ENCODE peak calls at places on chromosomes 13 and 19, in ten cellular contexts. Z is transverse colon, O is right lobe of liver, D is GM20000, G is IMR-90, A is RWPE1, I is fibroblast of villous mesenchyme, B is lower lobe of right lung, H is dorsolateral prefrontal cortex, R is colonic mucosa. W is an unnamed sample.

GRCh38 chr13:99778500-99778899 is 193.1 kb downstream of the ZIC5 start:
- DNase-seq in Z (no peak), O (no peak), D (no peak), G (no peak), A (no peak), I (no peak), B (no peak), H (no peak), R (no peak), W (no peak)

GRCh38 chr19:18533058-18533457 is 10.3 kb downstream of the FKBP8 start:
- DNase-seq in Z (no peak), O (no peak), D (no peak), G (no peak), A (no peak), I (no peak), B (no peak), H (no peak), R (no peak), W (no peak)

GRCh38 chr13:72726721-72727416 is 560 bp downstream of the MZT1 start:
- DNase-seq in Z (peak), O (peak), D (peak), G (no peak), A (peak), I (peak), B (peak), H (peak), R (peak), W (no peak)

GRCh38 chr19:4291200-4291732 is 10.9 kb downstream of the TMIGD2 start:
- DNase-seq in Z (no peak), O (no peak), D (no peak), G (no peak), A (no peak), I (no peak), B (no peak), H (no peak), R (no peak), W (no peak)

GRCh38 chr19:38617764-38618589 is at the start of gene MAP4K1:
- DNase-seq in Z (peak), O (no peak), D (peak), G (no peak), A (no peak), I (peak), B (peak), H (no peak), R (peak), W (no peak)

GRCh38 chr19:40923934-40924391 is 41.9 kb upstream of the CYP2A7 start:
- DNase-seq in Z (no peak), O (peak), D (no peak), G (no peak), A (no peak), I (no peak), B (peak), H (no peak), R (peak), W (no peak)

GRCh38 chr19:14507704-14508246 is 10.4 kb downstream of the DNAJB1 start:
- DNase-seq in Z (no peak), O (no peak), D (no peak), G (peak), A (no peak), I (peak), B (peak), H (no peak), R (no peak), W (no peak)

GRCh38 chr19:3151563-3152430 is 16.0 kb downstream of the GNA15 start:
- DNase-seq in Z (no peak), O (no peak), D (no peak), G (no peak), A (no peak), I (no peak), B (no peak), H (no peak), R (no peak), W (no peak)

GRCh38 chr13:48431431-48431830 is 18.5 kb upstream of the LPAR6 start:
- DNase-seq in Z (no peak), O (no peak), D (no peak), G (no peak), A (no peak), I (peak), B (no peak), H (no peak), R (no peak), W (no peak)

GRCh38 chr13:50732712-50733111 is 110.8 kb downstream of the DLEU7 start:
- DNase-seq in Z (no peak), O (no peak), D (no peak), G (peak), A (no peak), I (peak), B (no peak), H (no peak), R (no peak), W (no peak)

GRCh38 chr13:106709509-106709908 is 141.6 kb upstream of the ARGLU1 start:
- DNase-seq in Z (no peak), O (no peak), D (no peak), G (no peak), A (no peak), I (no peak), B (no peak), H (no peak), R (no peak), W (no peak)

GRCh38 chr19:4691383-4691782 is 21.2 kb upstream of the MYDGF start:
- DNase-seq in Z (peak), O (no peak), D (no peak), G (no peak), A (no peak), I (no peak), B (peak), H (no peak), R (no peak), W (no peak)

GRCh38 chr19:46913852-46914430 is 53.1 kb downstream of the ARHGAP35 start:
- DNase-seq in Z (no peak), O (no peak), D (peak), G (peak), A (no peak), I (peak), B (no peak), H (no peak), R (no peak), W (no peak)

GRCh38 chr19:57934820-57935665 is at the start of gene ZNF418:
- DNase-seq in Z (peak), O (peak), D (peak), G (peak), A (peak), I (peak), B (peak), H (peak), R (peak), W (peak)

GRCh38 chr19:4523306-4524110 is 5.2 kb upstream of the PLIN4 start:
- DNase-seq in Z (peak), O (peak), D (peak), G (peak), A (no peak), I (peak), B (peak), H (no peak), R (peak), W (no peak)

GRCh38 chr19:41192574-41193419 is at the start of gene CYP2S1:
- DNase-seq in Z (peak), O (no peak), D (no peak), G (peak), A (peak), I (peak), B (peak), H (no peak), R (peak), W (no peak)

GRCh38 chr19:14023404-14024235 is 4.3 kb upstream of the RLN3 start:
- DNase-seq in Z (peak), O (peak), D (peak), G (peak), A (peak), I (peak), B (peak), H (no peak), R (peak), W (no peak)

DNA sequence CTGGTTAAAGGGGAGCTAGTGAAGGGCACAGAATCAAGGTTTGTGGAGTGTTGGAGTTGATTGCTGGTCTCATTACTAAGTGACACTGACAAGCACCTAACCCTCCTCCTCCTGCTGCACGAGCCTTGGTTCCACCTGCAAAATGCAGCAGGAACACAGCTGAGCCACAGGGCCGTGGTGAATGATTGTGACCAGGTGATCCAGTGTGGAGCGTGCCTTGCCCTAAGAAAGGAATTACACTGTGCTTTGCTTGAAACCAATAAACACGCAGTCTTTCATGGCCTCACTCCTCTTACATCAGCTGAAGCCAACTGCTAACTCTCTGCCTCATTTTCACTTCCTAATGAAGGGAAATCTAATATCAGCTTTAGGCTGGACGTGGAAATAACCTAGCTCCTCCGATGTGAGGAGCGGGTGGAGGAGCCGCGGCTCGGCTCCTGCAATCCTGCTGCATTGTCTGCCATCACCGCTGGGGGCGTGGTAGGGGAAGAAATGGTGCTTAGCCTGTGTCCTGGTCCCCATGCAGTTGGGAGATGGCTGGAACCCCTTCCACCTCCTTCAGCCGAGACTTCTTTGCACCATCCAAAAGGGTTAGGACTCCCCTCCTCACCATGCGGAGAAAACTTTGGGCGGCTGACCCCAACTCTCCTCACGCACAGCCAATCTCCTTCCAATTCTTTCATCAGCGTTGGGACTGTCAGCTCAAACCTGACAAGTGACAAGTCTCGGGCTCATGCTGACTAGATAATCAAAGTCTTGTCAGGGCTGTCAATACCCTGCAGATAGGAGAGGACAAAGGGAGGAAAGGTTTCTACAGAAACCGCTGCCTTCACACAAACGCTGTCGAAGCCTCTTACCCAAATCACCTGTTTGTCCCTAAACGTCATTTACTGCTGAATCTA is 427.9 kb downstream of the ZNF536 start:
- DNase-seq in Z (peak), O (no peak), D (peak), G (no peak), A (peak), I (no peak), B (peak), H (peak), R (peak), W (no peak)
- TF ChIP-seq CTCF in Z (peak), O (peak), D (peak), G (peak), A (peak), I (peak), B (peak), H (peak), R (peak), W (peak)

DNA sequence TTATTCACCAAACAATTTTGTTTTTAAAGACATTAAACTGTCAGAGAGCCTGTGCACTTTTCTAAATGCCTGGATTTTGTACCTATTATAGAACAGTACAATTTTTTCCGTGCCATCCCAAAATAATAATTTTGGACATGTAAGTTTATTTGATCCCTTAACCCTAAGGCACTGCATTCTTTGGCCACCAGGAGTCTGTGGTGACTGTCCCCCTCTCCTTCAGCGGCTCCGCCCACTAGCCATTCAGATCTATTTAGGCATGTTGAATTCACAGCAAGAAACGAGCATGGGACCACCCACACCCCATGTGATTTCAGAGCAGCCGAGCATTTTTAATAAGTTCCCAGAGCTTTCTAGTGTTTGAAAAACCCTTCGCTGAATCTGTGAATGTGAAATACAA is 567.5 kb downstream of the MYO16 start:
- DNase-seq in Z (no peak), O (no peak), D (no peak), G (no peak), A (no peak), I (no peak), B (no peak), H (no peak), R (no peak), W (no peak)
- TF ChIP-seq CTCF in Z (no peak), O (no peak), D (no peak), G (no peak), A (no peak), I (peak), B (no peak), H (no peak), R (no peak), W (peak)

GRCh38 chr19:35713904-35714440 is 3.8 kb upstream of the KMT2B start:
- DNase-seq in Z (no peak), O (no peak), D (no peak), G (no peak), A (no peak), I (no peak), B (no peak), H (no peak), R (no peak), W (no peak)

GRCh38 chr19:35712910-35713845 is 4.6 kb upstream of the KMT2B start:
- DNase-seq in Z (peak), O (no peak), D (peak), G (no peak), A (no peak), I (no peak), B (no peak), H (no peak), R (no peak), W (no peak)

GRCh38 chr19:35715981-35716734 is 1.6 kb upstream of the KMT2B start:
- DNase-seq in Z (no peak), O (peak), D (no peak), G (peak), A (peak), I (peak), B (peak), H (peak), R (peak), W (no peak)

GRCh38 chr19:35715355-35715809 is 2.4 kb upstream of the KMT2B start:
- DNase-seq in Z (no peak), O (no peak), D (no peak), G (no peak), A (no peak), I (no peak), B (no peak), H (no peak), R (no peak), W (no peak)

GRCh38 chr19:35714601-35715354 is 3.0 kb upstream of the KMT2B start:
- DNase-seq in Z (no peak), O (no peak), D (no peak), G (no peak), A (no peak), I (no peak), B (no peak), H (no peak), R (no peak), W (no peak)
- TF ChIP-seq CTCF in Z (no peak), O (no peak), D (peak), G (no peak), A (no peak), I (no peak), B (no peak), H (no peak), R (no peak), W (no peak)

DNA sequence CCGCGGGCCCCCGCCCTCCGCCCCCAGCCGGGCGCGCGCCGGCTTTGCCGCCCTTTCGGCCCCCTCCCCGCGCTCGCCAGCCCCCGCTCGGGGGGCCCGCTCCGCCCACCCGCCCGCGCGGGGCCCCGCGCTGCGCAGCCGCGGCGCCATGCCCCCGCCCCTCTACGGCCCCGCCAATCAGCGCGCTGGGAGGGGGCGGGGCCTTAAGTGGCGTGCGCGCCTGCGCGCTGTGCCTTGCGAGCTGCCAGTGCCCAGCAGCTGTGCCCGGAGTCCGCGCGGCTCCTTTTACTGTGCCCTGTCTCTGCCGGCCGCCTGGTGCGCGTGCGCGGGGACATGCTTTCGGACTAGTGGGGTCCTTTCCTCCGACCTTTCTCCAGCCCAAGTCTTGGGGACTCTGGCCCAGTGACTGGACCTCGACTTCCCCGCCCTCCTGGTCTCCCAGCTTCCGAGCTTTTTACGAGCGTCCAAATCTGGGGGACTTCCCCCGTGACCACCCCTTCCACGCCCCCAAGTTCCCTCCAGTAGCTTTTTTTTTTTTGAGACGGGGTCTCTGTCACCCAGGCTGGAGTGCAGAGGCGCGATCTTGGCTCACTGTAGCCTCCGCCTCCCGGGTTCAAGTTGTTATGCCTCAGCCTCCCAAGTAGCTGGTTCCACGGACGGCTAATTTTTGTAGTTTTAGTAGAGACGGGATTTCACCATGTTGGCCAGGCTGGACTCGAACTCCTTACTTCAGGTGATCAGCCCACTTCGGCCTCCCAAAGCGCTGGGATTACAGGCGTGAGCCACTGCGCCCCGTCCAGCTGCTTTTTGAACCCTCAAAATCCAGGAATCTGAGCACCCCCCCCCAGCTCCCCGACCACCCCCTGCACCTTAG is at the start of gene MBD3:
- DNase-seq in Z (peak), O (peak), D (peak), G (peak), A (peak), I (peak), B (peak), H (peak), R (peak), W (peak)
- TF ChIP-seq CTCF in Z (peak), O (peak), D (no peak), G (no peak), A (no peak), I (no peak), B (no peak), H (peak), R (no peak), W (no peak)